ENCODE peak calls at places on chromosomes 1 and 21, in seven cellular contexts. A is gastrocnemius medialis, I is pancreas, B is left ventricle myocardium inferior, G is IMR-90, S is esophagus squamous epithelium, J is psoas muscle. P is an unnamed sample.

GRCh38 chr1:8985915-8986813 is 40.1 kb downstream of the SLC2A7 start:
- DNase-seq in A (peak; percentile 88), B (peak; percentile 84), G (peak; percentile 95), S (no peak), J (peak; percentile 83), I (peak; percentile 82), P (peak; percentile 83)

GRCh38 chr21:42991992-42992740 is 17.8 kb downstream of the PKNOX1 start:
- DNase-seq in J (peak; percentile 61), B (peak; percentile 74), G (peak; percentile 97), I (no peak), S (no peak), A (peak; percentile 23), P (peak; percentile 37)

GRCh38 chr1:170698711-170699275 is 34.9 kb downstream of the PRRX1 start:
- DNase-seq in I (no peak), G (peak; percentile 57), A (peak; percentile 32), B (no peak), J (no peak), S (no peak), P (no peak)

GRCh38 chr1:88462481-88463261 is 221.4 kb upstream of the PKN2 start:
- DNase-seq in J (peak; percentile 18), G (peak; percentile 17), A (no peak), I (no peak), B (peak; percentile 38), S (no peak), P (peak; percentile 34)

GRCh38 chr1:82700476-82700875 is 899.7 kb downstream of the ADGRL2 start:
- DNase-seq in A (no peak), I (no peak), G (no peak), J (no peak), S (no peak), B (no peak), P (no peak)

GRCh38 chr1:240149488-240150094 is 57.9 kb downstream of the FMN2 start:
- DNase-seq in G (peak; percentile 52), B (no peak), S (no peak), I (no peak), J (no peak), A (no peak), P (no peak)

GRCh38 chr1:17059391-17060128 is 5.7 kb upstream of the SDHB start:
- DNase-seq in B (peak; percentile 35), A (peak; percentile 69), S (no peak), G (peak; percentile 71), I (peak; percentile 81), J (peak; percentile 61), P (peak; percentile 43)

GRCh38 chr1:1099506-1100183 is 16.2 kb downstream of the C1orf159 start:
- DNase-seq in G (no peak), A (no peak), J (no peak), B (no peak), I (no peak), S (no peak), P (no peak)

GRCh38 chr21:42668193-42668592 is 14.8 kb downstream of the PDE9A start:
- DNase-seq in A (no peak), B (no peak), I (no peak), G (no peak), S (no peak), J (no peak), P (no peak)

GRCh38 chr1:220124542-220124941 is 30.6 kb downstream of the IARS2 start:
- DNase-seq in I (no peak), G (peak; percentile 71), A (no peak), B (no peak), J (no peak), S (no peak), P (no peak)

GRCh38 chr1:179080866-179081695 is 789 bp upstream of the TOR3A start:
- DNase-seq in S (no peak), I (peak; percentile 39), A (no peak), G (no peak), J (no peak), B (no peak), P (no peak)

GRCh38 chr1:222880586-222880985 is 65.7 kb downstream of the DISP1 start:
- DNase-seq in I (no peak), B (no peak), J (no peak), A (no peak), G (peak; percentile 84), S (no peak), P (no peak)

GRCh38 chr1:25906644-25907300 is 553 bp upstream of the STMN1 start:
- DNase-seq in I (no peak), G (no peak), J (no peak), S (no peak), B (peak; percentile 16), A (no peak), P (no peak)

GRCh38 chr1:75529488-75529887 is 81.4 kb downstream of the SLC44A5 start:
- DNase-seq in B (no peak), I (no peak), G (no peak), J (no peak), S (no peak), A (no peak), P (no peak)

GRCh38 chr1:75097686-75098085 is 36.5 kb upstream of the LHX8 start:
- DNase-seq in B (no peak), I (peak; percentile 30), G (no peak), A (no peak), J (no peak), S (no peak), P (no peak)

GRCh38 chr1:228369608-228370438 is 36.8 kb downstream of the TRIM11 start:
- DNase-seq in G (no peak), J (no peak), B (no peak), A (peak; percentile 16), S (no peak), I (no peak), P (peak; percentile 58)

GRCh38 chr1:38815903-38816627 is 43.5 kb downstream of the RRAGC start:
- DNase-seq in B (no peak), G (no peak), J (no peak), S (no peak), I (no peak), A (no peak), P (no peak)

GRCh38 chr1:23809751-23810171 is 9.2 kb upstream of the GALE start:
- DNase-seq in S (peak; percentile 26), B (peak; percentile 75), J (peak; percentile 76), I (peak; percentile 85), G (peak; percentile 51), A (peak; percentile 76), P (peak; percentile 62)

GRCh38 chr1:35876988-35877387 is 6.0 kb upstream of the AGO1 start:
- DNase-seq in A (no peak), S (no peak), G (peak; percentile 27), B (no peak), I (no peak), J (no peak), P (no peak)

DNA sequence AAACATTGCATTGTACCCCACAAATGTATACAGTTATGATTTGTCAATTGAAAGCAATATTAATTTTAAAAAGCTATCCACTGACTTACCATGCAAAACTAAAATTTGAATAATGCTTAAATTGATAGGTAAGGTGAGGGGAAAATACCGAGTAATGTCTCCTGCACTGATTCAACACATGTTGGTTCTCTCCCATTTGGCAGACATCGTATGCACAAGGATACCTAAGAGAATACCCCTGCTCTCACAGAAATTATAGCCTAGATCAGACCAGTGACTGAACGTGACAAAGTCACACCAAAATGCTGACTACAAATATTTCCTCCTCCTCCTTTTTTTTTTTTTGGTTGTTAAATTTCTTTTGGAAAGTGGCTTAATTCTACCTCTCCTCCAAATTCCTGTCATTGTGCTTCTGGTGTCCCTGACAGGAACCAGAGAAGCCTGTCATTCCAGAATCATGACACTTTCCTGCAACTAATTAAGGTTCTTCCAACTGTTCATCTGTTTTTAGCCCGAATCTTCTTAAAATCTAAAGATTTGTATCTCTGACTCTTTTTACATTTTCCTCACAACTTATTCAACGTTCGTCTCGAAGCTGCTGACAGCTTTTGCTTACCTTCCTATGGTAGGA is 58.1 kb upstream of the KCNE2 start:
- DNase-seq in S (no peak), I (no peak), B (no peak), J (no peak), A (no peak), G (no peak), P (no peak)
- H3K4me1 ChIP-seq in S (no peaks in the 10 kb centered on the region), I (no peaks in the 10 kb centered on the region), B (peaks cover 24% of the 10 kb centered on the region), J (no peaks in the 10 kb centered on the region), A (no peaks in the 10 kb centered on the region), G (no peaks in the 10 kb centered on the region), P (peaks cover 15% of the 10 kb centered on the region)

GRCh38 chr1:92961896-92962752 is 862 bp upstream of the DIPK1A start:
- DNase-seq in J (no peak), B (peak; percentile 27), S (no peak), G (peak; percentile 38), A (peak; percentile 34), I (no peak), P (peak; percentile 36)

GRCh38 chr1:92958203-92958970 is 2.9 kb downstream of the DIPK1A start:
- DNase-seq in I (no peak), B (no peak), G (no peak), A (no peak), S (no peak), J (no peak), P (no peak)

GRCh38 chr1:92960395-92961130 is 699 bp downstream of the DIPK1A start:
- DNase-seq in I (peak; percentile 43), G (peak; percentile 82), B (peak; percentile 33), J (peak; percentile 43), A (peak; percentile 53), S (no peak), P (peak; percentile 68)

GRCh38 chr1:92965003-92965402 is 3.7 kb upstream of the DIPK1A start:
- DNase-seq in B (no peak), S (no peak), G (no peak), J (no peak), A (no peak), I (no peak), P (no peak)

GRCh38 chr1:92961131-92961895 is at the start of gene DIPK1A:
- DNase-seq in S (peak; percentile 60), B (peak; percentile 79), J (peak; percentile 83), A (peak; percentile 67), G (peak; percentile 70), I (peak; percentile 83), P (peak; percentile 81)
- H3K27ac ChIP-seq in S (peak within 1 kb of the TSS; percentile 98), B (peak within 1 kb of the TSS; percentile 98), J (peak within 1 kb of the TSS; percentile 91), A (peak within 1 kb of the TSS; percentile 92), G (peak within 1 kb of the TSS; percentile 98), I (peak within 1 kb of the TSS; percentile 96), P (peak within 1 kb of the TSS; percentile 63)

GRCh38 chr1:184698001-184698400 is 56.7 kb downstream of the EDEM3 start:
- DNase-seq in J (no peak), I (no peak), G (no peak), A (no peak), S (no peak), B (no peak), P (no peak)

GRCh38 chr1:184691719-184692324 is 62.8 kb downstream of the EDEM3 start:
- DNase-seq in J (no peak), B (no peak), A (no peak), S (no peak), G (peak; percentile 68), I (no peak), P (no peak)

GRCh38 chr1:184695023-184695422 is 59.6 kb downstream of the EDEM3 start:
- DNase-seq in G (peak; percentile 40), A (no peak), B (no peak), S (no peak), J (no peak), I (no peak), P (no peak)

GRCh38 chr1:184696403-184696802 is 58.3 kb downstream of the EDEM3 start:
- DNase-seq in S (no peak), I (no peak), B (no peak), A (no peak), J (no peak), G (no peak), P (no peak)

GRCh38 chr1:184693011-184693410 is 61.6 kb downstream of the EDEM3 start:
- DNase-seq in A (no peak), S (no peak), J (no peak), G (peak; percentile 10), I (no peak), B (no peak), P (no peak)
- H3K4me1 ChIP-seq in A (no peaks in the 10 kb centered on the region), S (no peaks in the 10 kb centered on the region), J (no peaks in the 10 kb centered on the region), G (peaks cover 3% of the 10 kb centered on the region), I (no peaks in the 10 kb centered on the region), B (no peaks in the 10 kb centered on the region), P (no peaks in the 10 kb centered on the region)

GRCh38 chr1:66460776-66461175 is 73.2 kb upstream of the SGIP1 start:
- DNase-seq in S (no peak), G (no peak), B (no peak), A (no peak), J (no peak), I (no peak), P (no peak)
- H3K27ac ChIP-seq in S (no peak overlapping the region), G (no peak overlapping the region), B (no peak overlapping the region), A (no peak overlapping the region), J (no peak overlapping the region), I (no peak overlapping the region), P (no peak overlapping the region)